ENCODE peak calls at places on chromosomes 16 and 17, in seven cellular contexts. V is AG04449, W is Right ventricle myocardium superior, M is cardiac septum, X is iPS DF 19.7, S is HS-5, F is ovary. T is an unnamed sample.

GRCh38 chr16:66427036-66427446 is at the start of gene BEAN1:
- DNase-seq in W (peak), X (no peak), F (no peak), V (no peak), S (no peak), M (no peak), T (no peak)

GRCh38 chr16:3800019-3800418 is 80.5 kb downstream of the CREBBP start:
- DNase-seq in X (no peak), M (no peak), V (no peak), F (no peak), S (no peak), W (no peak), T (no peak)

GRCh38 chr16:31129568-31130335 is 5.8 kb downstream of the PRSS8 start:
- DNase-seq in M (no peak), X (no peak), V (no peak), S (no peak), W (peak), F (peak), T (no peak)

GRCh38 chr16:59397638-59398037 is 663.5 kb upstream of the GOT2 start:
- DNase-seq in F (no peak), V (no peak), W (no peak), S (no peak), X (no peak), M (no peak), T (no peak)

GRCh38 chr16:55868137-55868536 is 7.0 kb downstream of the CES5A start:
- DNase-seq in M (no peak), X (no peak), F (no peak), V (no peak), W (no peak), S (no peak), T (no peak)

GRCh38 chr17:8681175-8681949 is 50.8 kb upstream of the MYH10 start:
- DNase-seq in F (no peak), W (no peak), M (no peak), V (no peak), X (no peak), S (no peak), T (no peak)

GRCh38 chr16:70738083-70738977 is 52.5 kb upstream of the MTSS2 start:
- DNase-seq in S (no peak), V (no peak), X (no peak), M (no peak), W (peak), F (peak), T (peak)

GRCh38 chr17:82808006-82808405 is 31.8 kb downstream of the ZNF750 start:
- DNase-seq in X (no peak), W (no peak), M (no peak), S (no peak), V (no peak), F (no peak), T (no peak)